ENCODE peak calls at places on chromosome 3, in five cellular contexts. A is ovary, X is aorta, V is tibial nerve, I is mesenchymal stem cell. Z is an unnamed sample. For H3K9me3, the result is how much of the 10 kb centered on the place peaks cover.

GRCh38 chr3:146594843-146595482 is 10.2 kb downstream of the PLSCR5 start:
- DNase-seq in A (no peak), X (peak), I (peak), V (no peak), Z (no peak)

GRCh38 chr3:172626241-172626640 is 84.6 kb downstream of the NCEH1 start:
- DNase-seq in V (no peak), X (no peak), I (no peak), A (no peak), Z (no peak)

GRCh38 chr3:54120657-54121403 is 1.5 kb upstream of the CACNA2D3 start:
- DNase-seq in X (no peak), I (no peak), V (no peak), A (peak), Z (no peak)

GRCh38 chr3:2929574-2929973 is 180.6 kb downstream of the IL5RA start:
- DNase-seq in X (no peak), V (no peak), I (peak), A (no peak), Z (no peak)

GRCh38 chr3:71069797-71070196 is 513.7 kb downstream of the FOXP1 start:
- DNase-seq in X (peak), A (peak), I (peak), V (peak), Z (no peak)

GRCh38 chr3:189239616-189240015 is 67.8 kb downstream of the TPRG1 start:
- DNase-seq in A (no peak), X (no peak), I (no peak), V (no peak), Z (no peak)

GRCh38 chr3:112773864-112774263 is 72.8 kb downstream of the CD200R1L start:
- DNase-seq in I (no peak), V (no peak), X (no peak), A (no peak), Z (no peak)

GRCh38 chr3:175041369-175041768 is 182.2 kb downstream of the NAALADL2 start:
- DNase-seq in V (no peak), I (peak), X (no peak), A (no peak), Z (no peak)

GRCh38 chr3:86934851-86935250 is 56.1 kb downstream of the VGLL3 start:
- DNase-seq in I (no peak), X (no peak), V (no peak), A (no peak), Z (no peak)

GRCh38 chr3:37770938-37771918 is 90.5 kb upstream of the CTDSPL start:
- DNase-seq in V (no peak), A (peak), I (no peak), X (no peak), Z (no peak)

GRCh38 chr3:38005076-38006020 is 14.8 kb downstream of the VILL start:
- DNase-seq in V (peak), X (peak), A (no peak), I (no peak), Z (no peak)

GRCh38 chr3:124272611-124273151 is 280.8 kb upstream of the ROPN1 start:
- DNase-seq in V (no peak), I (no peak), X (peak), A (no peak), Z (no peak)

GRCh38 chr3:52434080-52434479 is 10.8 kb downstream of the SEMA3G start:
- DNase-seq in X (no peak), V (no peak), I (no peak), A (peak), Z (no peak)

GRCh38 chr3:377158-377561 is 180.6 kb downstream of the CHL1 start:
- DNase-seq in V (no peak), A (no peak), I (peak), X (no peak), Z (no peak)

GRCh38 chr3:145807990-145808389 is 353.0 kb downstream of the PLOD2 start:
- DNase-seq in V (no peak), I (peak), A (no peak), X (no peak), Z (no peak)

GRCh38 chr3:159821148-159821547 is 167.5 kb upstream of the IL12A start:
- DNase-seq in X (no peak), A (no peak), V (no peak), I (peak), Z (no peak)

GRCh38 chr3:113501597-113501996 is 13.4 kb downstream of the SPICE1 start:
- DNase-seq in A (no peak), V (no peak), X (no peak), I (no peak), Z (no peak)

GRCh38 chr3:106482436-106482835 is 613.6 kb upstream of the CBLB start:
- DNase-seq in X (no peak), V (no peak), I (no peak), A (no peak), Z (no peak)

GRCh38 chr3:184380210-184380626 is 364 bp downstream of the CHRD start:
- DNase-seq in X (peak), A (peak), I (peak), V (peak), Z (peak)

GRCh38 chr3:63473641-63474166 is 178.8 kb upstream of the SNTN start:
- DNase-seq in I (no peak), A (no peak), V (no peak), X (no peak), Z (no peak)

GRCh38 chr3:40999682-41000081 is 199.6 kb upstream of the CTNNB1 start:
- DNase-seq in A (no peak), X (no peak), V (no peak), I (no peak), Z (no peak)

GRCh38 chr3:98930413-98930812 is 28.9 kb upstream of the DCBLD2 start:
- DNase-seq in A (no peak), V (no peak), X (no peak), I (no peak), Z (no peak)

GRCh38 chr3:106609666-106610301 is 741.0 kb upstream of the CBLB start:
- DNase-seq in I (peak), X (no peak), V (peak), A (peak), Z (no peak)

GRCh38 chr3:151226088-151226563 is 23.1 kb upstream of the GPR171 start:
- DNase-seq in I (peak), A (no peak), X (no peak), V (no peak), Z (no peak)

GRCh38 chr3:64741344-64741743 is 53.5 kb upstream of the ADAMTS9 start:
- DNase-seq in V (peak), I (peak), A (peak), X (no peak), Z (no peak)

GRCh38 chr3:58518304-58518789 is 18.6 kb downstream of the ACOX2 start:
- DNase-seq in X (no peak), A (no peak), I (no peak), V (no peak), Z (no peak)

GRCh38 chr3:128318275-128318920 is 148.3 kb downstream of the DNAJB8 start:
- DNase-seq in A (peak), X (peak), V (no peak), I (no peak), Z (no peak)

GRCh38 chr3:176916777-176917176 is 280.5 kb downstream of the TBL1XR1 start:
- DNase-seq in X (no peak), V (no peak), I (no peak), A (no peak), Z (no peak)

GRCh38 chr3:122099255-122099654 is 44.1 kb downstream of the CD86 start:
- DNase-seq in A (no peak), I (no peak), V (no peak), X (no peak), Z (no peak)

GRCh38 chr3:31777092-31777491 is 204.0 kb downstream of the OSBPL10 start:
- DNase-seq in X (no peak), I (no peak), V (no peak), A (no peak), Z (no peak)

GRCh38 chr3:147661916-147662315 is 252.8 kb downstream of the ZIC1 start:
- DNase-seq in X (no peak), I (no peak), A (no peak), V (no peak), Z (no peak)

GRCh38 chr3:197495059-197495455 is 60.7 kb downstream of the BDH1 start:
- DNase-seq in X (no peak), A (no peak), I (no peak), V (no peak), Z (no peak)

GRCh38 chr3:183188895-183189462 is 26.4 kb upstream of the LAMP3 start:
- DNase-seq in I (peak), X (no peak), V (no peak), A (peak), Z (no peak)

GRCh38 chr3:26312826-26313225 is 309.7 kb upstream of the LRRC3B start:
- DNase-seq in X (peak), A (no peak), V (no peak), I (no peak), Z (no peak)

GRCh38 chr3:134373278-134373941 is 837 bp downstream of the AMOTL2 start:
- DNase-seq in I (peak), A (peak), V (peak), X (peak), Z (peak)

GRCh38 chr3:65993134-65993900 is 45.4 kb downstream of the MAGI1 start:
- DNase-seq in V (no peak), X (no peak), A (no peak), I (no peak), Z (no peak)

GRCh38 chr3:123605789-123606234 is 21.0 kb upstream of the HACD2 start:
- DNase-seq in I (peak), A (no peak), V (no peak), X (no peak), Z (no peak)

DNA sequence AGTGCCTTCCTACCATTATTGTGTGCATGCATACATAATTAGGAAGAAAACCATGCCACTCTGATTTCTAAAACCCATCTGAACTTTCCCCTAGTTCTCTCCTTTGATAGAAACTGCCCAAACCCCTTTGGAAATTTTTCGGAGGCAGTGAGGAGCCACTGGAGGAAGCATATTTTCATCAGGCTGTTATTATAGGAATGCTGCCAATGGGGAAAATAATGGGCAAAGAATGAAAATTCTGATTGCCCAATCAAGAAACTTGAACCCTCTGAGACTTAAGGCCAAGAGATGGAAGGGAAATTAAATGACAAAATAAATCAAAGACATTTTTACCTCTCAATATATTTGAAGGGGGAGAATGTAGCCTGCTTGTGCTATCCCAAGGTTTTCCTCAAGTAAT is 376.0 kb upstream of the PDZRN3 start:
- DNase-seq in A (no peak), I (no peak), X (no peak), V (no peak), Z (no peak)
- H3K27ac ChIP-seq in A (no peak), I (no peak), X (no peak), V (no peak), Z (no peak)

GRCh38 chr3:96865605-96866004 is 51.2 kb downstream of the EPHA6 start:
- DNase-seq in V (no peak), X (no peak), I (no peak), A (no peak), Z (no peak)

GRCh38 chr3:96863129-96863740 is 48.8 kb downstream of the EPHA6 start:
- DNase-seq in I (peak), V (no peak), A (peak), X (no peak), Z (no peak)
- H3K9me3 ChIP-seq in I (under half), V (under half), A (under half), X (under half), Z (under half)

DNA sequence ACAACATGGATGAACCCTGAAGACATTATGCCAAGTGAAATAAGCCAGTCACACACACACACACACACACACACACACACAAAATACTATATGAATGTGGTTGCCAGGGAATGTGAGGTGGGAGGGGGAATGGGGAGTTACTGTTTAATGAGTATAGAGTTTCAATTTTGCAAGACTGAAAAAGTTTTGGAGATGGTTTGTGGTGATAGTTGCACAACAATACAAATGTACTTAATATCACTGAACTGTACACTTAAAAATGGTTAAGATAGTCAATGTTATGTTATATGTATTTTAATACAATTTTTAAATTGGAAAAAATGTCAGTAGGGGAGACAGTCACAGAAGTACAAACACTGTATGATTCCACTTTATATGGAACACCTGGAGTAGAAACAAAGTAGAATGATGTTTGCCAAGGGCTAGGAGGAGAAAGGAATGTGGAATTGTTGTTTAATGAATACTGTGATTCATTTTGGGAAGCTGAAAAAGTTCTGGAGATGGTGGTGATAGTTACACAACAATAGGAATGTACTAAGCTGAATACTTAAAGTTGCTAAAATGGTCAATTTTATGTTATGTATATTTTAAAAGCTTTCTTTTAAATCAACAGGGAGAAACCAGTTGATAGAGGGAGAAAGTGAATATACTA is 76.6 kb downstream of the RPL39L start:
- DNase-seq in A (no peak), X (no peak), V (no peak), I (no peak), Z (no peak)
- H3K27ac ChIP-seq in A (no peak), X (no peak), V (no peak), I (peak), Z (peak)

GRCh38 chr3:46893763-46894162 is 16.2 kb downstream of the PTH1R start:
- DNase-seq in X (peak), V (no peak), I (no peak), A (no peak), Z (no peak)

GRCh38 chr3:46891132-46891531 is 13.6 kb downstream of the PTH1R start:
- DNase-seq in A (no peak), V (no peak), I (no peak), X (no peak), Z (no peak)

GRCh38 chr3:46894256-46894655 is 16.7 kb downstream of the PTH1R start:
- DNase-seq in V (no peak), A (no peak), X (peak), I (no peak), Z (no peak)

GRCh38 chr3:46893146-46893748 is 15.7 kb downstream of the PTH1R start:
- DNase-seq in X (peak), V (no peak), A (no peak), I (no peak), Z (no peak)

DNA sequence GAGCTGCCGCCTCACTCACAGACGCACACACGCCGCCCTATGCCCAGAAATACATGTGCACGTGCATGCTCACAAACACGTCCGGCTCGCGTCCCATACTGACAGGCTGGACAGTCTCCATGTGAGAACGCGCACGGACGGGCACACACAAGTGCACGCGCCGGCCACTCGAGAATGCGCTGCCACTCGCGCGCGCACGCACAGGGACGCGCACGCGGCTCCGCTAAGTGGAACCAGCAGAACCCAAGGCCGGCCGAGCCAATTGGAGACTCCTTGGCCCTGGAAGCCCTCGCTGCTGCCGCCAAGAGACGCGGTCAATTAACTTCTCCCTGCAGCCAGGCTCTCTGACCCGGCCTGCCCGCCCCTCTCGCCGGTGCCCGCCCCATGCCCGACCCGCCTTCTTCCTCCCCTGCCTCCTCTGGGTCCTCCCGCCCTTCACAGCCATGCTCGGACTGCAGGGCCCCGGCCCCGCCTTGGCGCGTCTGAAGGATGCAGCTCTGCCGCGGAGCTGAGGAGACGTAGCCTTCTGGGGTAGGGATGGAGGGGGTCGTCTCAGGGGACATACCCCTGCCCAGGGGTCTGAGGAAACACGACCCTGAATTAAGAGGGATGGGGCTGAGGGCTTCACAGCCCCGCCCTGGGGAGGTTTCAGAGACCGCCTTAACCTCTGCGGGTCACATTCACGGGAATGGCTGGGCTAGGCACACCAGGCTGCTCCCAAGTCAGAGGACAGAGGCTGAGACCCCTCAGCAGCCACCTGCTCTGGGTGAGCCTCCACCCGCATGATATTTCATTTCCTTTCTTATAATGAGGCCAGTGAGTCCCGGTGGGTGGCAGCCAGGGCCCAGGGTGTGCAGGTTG is 15.0 kb downstream of the PTH1R start:
- DNase-seq in A (peak), I (peak), V (peak), X (peak), Z (peak)
- H3K9me3 ChIP-seq in A (under half), I (under half), V (under half), X (under half), Z (under half)

DNA sequence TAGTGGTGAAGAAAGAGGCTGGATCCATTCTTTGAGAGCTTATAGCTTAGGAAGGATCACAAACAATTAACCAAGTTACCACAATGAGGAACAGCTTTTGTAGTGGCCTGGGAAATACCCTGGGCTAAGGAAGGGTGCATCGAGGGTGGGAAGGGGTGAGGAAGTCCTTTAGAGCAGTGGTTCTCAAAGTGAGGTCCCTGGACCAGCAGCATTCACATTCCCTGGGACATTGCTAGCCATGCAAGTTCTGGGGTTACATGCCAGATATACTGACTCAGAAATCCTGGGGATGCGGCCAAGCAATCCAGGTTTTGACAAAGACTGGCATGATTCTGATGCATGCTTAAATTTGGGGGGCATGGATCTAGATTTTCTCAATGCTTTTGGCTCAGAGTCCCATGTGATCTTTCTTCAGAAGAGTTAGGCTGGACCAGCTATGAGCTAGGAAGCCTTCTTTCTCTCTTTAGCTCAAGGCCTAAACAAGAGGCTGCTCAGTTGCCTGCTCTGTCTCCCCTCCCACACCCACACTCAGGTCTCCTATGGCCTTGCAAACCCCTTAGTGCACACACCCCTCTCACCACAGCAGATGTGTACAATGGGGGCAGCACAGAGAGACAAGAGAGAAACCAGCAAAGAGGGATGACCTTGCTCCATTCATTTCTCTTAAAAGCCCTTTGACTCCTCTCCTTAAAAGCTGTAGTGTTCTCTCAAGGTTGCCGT is 1.8 kb upstream of the CCR1 start:
- DNase-seq in X (no peak), I (no peak), A (no peak), V (no peak), Z (no peak)
- H3K27ac ChIP-seq in X (no peak), I (no peak), A (no peak), V (no peak), Z (no peak)

DNA sequence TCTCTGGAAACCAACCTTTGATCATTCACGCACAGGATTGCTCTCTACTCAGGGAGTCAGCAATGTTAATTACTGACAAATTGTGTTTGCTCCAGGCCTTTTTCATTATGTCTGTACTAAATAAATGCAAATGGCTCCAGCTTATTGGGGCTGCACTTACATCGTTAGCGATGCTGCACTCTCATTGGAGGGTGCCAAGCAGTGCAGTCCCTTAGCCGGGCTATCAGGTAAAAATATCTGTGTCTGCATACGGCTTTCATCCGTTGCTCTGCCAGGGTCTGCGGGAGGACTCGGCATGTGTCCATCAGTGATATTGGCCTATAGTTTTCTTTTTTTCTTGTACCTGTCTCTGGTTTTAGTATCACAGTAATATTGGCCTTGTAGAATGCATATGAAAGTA is 471.5 kb upstream of the CADM2 start:
- DNase-seq in I (no peak), A (no peak), X (no peak), V (no peak), Z (no peak)
- H3K9me3 ChIP-seq in I (under half), A (under half), X (under half), V (under half), Z (under half)